ENCODE peak calls at places on chromosomes 3 and 15, in four cellular contexts. One of them, this sample, is unnamed.

GRCh38 chr3:94776401-94776915 is 713.6 kb downstream of the NSUN3 start:
- DNase-seq in B cell: no peak
- DNase-seq in GM06990: no peak
- DNase-seq in mucosa of descending colon: no peak
- DNase-seq in this sample: no peak

GRCh38 chr15:48966595-48967301 is 3.0 kb upstream of the SHC4 start:
- DNase-seq in B cell: no peak
- DNase-seq in mucosa of descending colon: no peak
- DNase-seq in GM06990: no peak
- DNase-seq in this sample: peak; percentile 64

GRCh38 chr15:78307977-78308376 is 8.6 kb upstream of the SKIC8 start:
- DNase-seq in GM06990: no peak
- DNase-seq in B cell: no peak
- DNase-seq in mucosa of descending colon: no peak
- DNase-seq in this sample: no peak

GRCh38 chr15:88775776-88776175 is 27.5 kb upstream of the ACAN start:
- DNase-seq in mucosa of descending colon: no peak
- DNase-seq in GM06990: no peak
- DNase-seq in B cell: no peak
- DNase-seq in this sample: no peak

GRCh38 chr3:89320186-89320585 is 212.8 kb downstream of the EPHA3 start:
- DNase-seq in mucosa of descending colon: no peak
- DNase-seq in GM06990: no peak
- DNase-seq in B cell: no peak
- DNase-seq in this sample: no peak

GRCh38 chr15:80849308-80849707 is 70.1 kb downstream of the CEMIP start:
- DNase-seq in mucosa of descending colon: no peak
- DNase-seq in GM06990: no peak
- DNase-seq in B cell: no peak
- DNase-seq in this sample: no peak

GRCh38 chr15:58369261-58369699 is 62.5 kb upstream of the LIPC start:
- DNase-seq in GM06990: no peak
- DNase-seq in mucosa of descending colon: no peak
- DNase-seq in B cell: no peak
- DNase-seq in this sample: peak; percentile 17

GRCh38 chr3:55721716-55722484 is 234.8 kb upstream of the WNT5A start:
- DNase-seq in GM06990: no peak
- DNase-seq in B cell: no peak
- DNase-seq in mucosa of descending colon: no peak
- DNase-seq in this sample: peak; percentile 30

GRCh38 chr3:156321934-156322333 is 201.6 kb downstream of the KCNAB1 start:
- DNase-seq in B cell: no peak
- DNase-seq in GM06990: no peak
- DNase-seq in mucosa of descending colon: no peak
- DNase-seq in this sample: no peak

DNA sequence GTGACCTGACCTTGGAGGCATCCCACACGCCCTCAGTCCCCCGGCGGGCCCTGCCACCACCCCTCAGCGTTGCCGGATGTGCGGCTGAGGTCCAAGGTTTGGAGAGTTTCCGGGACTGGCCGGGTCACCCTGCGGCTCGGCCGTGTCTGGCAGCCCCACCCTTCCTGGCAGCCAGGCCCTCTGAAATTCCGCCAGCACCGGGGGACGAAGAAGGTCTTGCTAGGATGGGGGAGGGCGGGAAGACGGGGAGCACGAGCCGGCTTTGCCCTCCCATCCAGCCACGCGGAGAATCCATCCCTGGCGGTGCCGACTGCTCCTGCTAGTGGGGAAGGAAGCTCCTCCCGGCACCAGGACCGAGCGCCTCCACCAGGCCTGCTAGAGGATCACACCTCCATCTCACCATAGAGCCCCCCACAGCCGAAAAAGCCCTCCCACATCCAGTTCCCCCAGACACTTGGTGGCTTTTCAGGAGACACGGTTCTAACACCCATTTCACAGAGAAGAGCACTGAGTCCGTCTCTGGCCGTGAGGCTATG is 81.5 kb downstream of the CPN2 start:
- DNase-seq in GM06990: peak; percentile 26
- DNase-seq in mucosa of descending colon: peak; percentile 83
- DNase-seq in B cell: no peak
- DNase-seq in this sample: no peak
- TF ChIP-seq CTCF in GM06990: peak; percentile 32
- TF ChIP-seq CTCF in mucosa of descending colon: no peak
- TF ChIP-seq CTCF in B cell: no peak
- TF ChIP-seq CTCF in this sample: peak; percentile 5

DNA sequence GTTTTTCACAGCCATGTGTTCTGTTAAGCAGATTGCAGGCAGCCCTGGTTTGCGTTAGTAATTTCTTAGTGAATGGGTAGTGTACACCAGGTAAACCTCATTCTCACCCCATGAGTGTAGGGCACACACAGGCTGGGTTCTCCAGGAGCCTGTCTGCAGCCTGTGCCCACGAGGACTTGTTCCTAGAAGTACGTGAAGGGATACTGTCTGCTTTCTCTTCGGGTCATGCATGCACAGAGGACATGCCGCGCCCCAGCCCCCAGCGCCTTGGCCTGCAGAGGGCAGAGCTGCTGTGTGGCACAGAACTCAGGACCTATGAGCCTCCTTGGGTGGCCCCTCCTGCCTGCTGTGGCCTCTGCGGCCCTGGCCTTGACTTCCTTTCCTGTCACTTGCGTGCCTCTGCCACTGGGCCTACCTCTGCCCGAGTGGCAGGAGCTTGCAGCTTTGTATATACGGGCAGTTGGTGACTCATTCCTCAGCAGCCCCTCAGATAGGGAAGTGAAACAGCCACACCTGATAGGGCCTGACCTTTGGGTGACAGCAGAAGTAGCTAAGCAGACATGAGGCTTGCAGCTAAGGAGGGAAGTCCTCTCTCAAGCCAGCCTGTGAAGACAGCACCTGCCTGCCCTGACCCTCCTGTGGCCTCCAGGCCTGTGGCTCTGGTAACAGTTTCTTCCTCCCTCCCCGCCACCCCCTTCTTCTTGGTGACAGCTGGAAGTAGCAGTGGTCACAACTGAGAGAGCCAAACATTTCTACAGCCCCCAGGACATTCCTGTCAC is 19.5 kb downstream of the PPCDC start:
- DNase-seq in mucosa of descending colon: peak; percentile 94
- DNase-seq in B cell: peak; percentile 79
- DNase-seq in GM06990: peak; percentile 93
- DNase-seq in this sample: peak; percentile 87
- TF ChIP-seq CTCF in mucosa of descending colon: peak; percentile 62
- TF ChIP-seq CTCF in B cell: peak; percentile 61
- TF ChIP-seq CTCF in GM06990: peak; percentile 94
- TF ChIP-seq CTCF in this sample: peak; percentile 89

DNA sequence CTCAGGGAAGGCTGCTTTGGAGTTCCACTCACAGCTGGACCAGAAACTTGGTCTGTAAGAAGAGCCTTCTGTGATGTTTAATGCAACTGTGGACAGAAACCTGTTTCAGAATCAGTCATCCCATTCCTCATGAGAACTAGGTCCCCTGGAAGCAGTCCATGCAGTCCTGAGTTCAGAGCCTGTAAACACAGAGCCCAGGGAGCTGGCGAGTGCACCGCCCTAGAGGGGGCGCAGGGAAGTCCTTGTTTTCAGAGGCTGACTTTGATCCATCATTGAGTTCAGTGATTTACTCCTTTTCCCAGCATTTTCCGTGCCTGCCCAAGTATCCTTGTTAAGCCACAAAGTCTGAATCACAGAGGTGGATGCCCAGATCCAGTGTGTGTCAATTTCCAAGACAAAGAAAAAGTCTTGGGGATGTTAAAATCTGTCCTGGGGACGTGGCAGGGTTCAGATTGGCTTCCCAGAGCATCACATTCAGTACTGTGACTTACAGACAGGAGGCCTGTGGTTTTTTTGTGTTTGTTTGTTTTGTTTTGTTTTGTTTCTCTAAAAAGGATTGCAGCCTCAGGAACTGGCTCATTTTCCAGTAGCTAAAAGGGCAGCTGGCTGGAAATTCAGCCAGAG is 9.8 kb upstream of the TXNRD3 start:
- DNase-seq in mucosa of descending colon: no peak
- DNase-seq in B cell: no peak
- DNase-seq in GM06990: no peak
- DNase-seq in this sample: no peak
- TF ChIP-seq CTCF in mucosa of descending colon: no peak
- TF ChIP-seq CTCF in B cell: no peak
- TF ChIP-seq CTCF in GM06990: no peak
- TF ChIP-seq CTCF in this sample: no peak

DNA sequence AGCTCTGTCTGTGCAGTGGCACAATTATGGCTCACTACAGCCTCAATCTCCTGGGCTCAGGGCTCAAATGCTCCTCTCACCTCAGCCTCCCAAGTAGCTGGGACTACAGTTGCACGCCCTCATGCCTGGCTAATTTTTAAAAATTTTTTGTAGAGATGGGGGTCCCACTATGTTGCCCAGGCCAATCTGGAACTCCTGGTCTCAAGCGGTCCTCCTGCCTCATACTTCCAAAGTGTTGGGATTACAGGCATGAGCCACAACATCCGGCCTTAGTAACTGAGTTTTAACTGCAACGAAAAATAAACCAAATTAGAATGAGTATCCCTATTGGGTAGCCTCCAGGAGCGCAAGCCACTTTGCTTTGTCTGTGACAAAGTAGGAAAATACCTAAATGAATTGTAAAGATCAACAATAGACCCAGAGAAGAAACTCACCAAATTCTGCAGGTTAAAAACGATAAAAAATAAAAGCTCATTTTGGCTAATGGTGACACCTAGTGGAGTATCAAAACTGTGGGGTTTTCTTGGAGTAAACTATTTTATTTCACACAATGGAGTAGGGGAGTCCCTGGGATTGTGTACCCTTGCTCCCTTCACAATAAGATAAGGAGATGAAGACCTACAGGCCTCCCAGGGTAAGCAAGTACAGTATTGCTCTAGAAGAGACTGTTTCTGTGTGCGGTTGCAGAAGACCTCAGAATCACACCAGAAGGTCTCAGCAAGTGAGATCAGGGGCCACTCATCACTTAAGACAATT is 21.0 kb upstream of the CA12 start:
- DNase-seq in B cell: no peak
- DNase-seq in mucosa of descending colon: no peak
- DNase-seq in GM06990: no peak
- DNase-seq in this sample: peak; percentile 52
- TF ChIP-seq CTCF in B cell: peak; percentile 70
- TF ChIP-seq CTCF in mucosa of descending colon: peak; percentile 31
- TF ChIP-seq CTCF in GM06990: peak; percentile 59
- TF ChIP-seq CTCF in this sample: peak; percentile 50

GRCh38 chr3:123552095-123552714 is 32.6 kb downstream of the HACD2 start:
- DNase-seq in B cell: no peak
- DNase-seq in GM06990: no peak
- DNase-seq in mucosa of descending colon: no peak
- DNase-seq in this sample: peak; percentile 24
- TF ChIP-seq CTCF in B cell: peak; percentile 16
- TF ChIP-seq CTCF in GM06990: peak; percentile 72
- TF ChIP-seq CTCF in mucosa of descending colon: peak; percentile 25
- TF ChIP-seq CTCF in this sample: peak; percentile 65

DNA sequence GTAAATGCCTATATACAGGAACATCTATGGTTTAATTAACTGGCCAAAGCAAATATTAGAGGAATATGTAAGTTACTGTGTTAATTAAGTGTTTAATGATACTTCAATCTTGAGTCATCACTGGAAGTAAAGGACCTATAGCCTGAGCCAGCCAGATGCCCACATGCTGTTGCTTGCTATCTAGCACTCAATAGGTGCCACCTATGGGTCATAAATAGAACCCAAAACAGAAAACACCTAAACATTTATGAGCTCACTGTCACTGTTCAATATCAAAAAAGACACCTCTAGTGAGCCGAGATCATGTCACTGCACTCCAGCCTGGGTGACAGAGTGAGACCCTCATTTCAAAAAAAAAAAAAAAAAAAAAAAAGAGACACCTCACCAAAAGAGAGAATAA is 48.4 kb upstream of the IP6K2 start:
- DNase-seq in mucosa of descending colon: no peak
- DNase-seq in B cell: no peak
- DNase-seq in GM06990: no peak
- DNase-seq in this sample: no peak
- TF ChIP-seq CTCF in mucosa of descending colon: no peak
- TF ChIP-seq CTCF in B cell: no peak
- TF ChIP-seq CTCF in GM06990: no peak
- TF ChIP-seq CTCF in this sample: no peak

GRCh38 chr15:41894791-41895463 is 1.1 kb upstream of the SPTBN5 start:
- DNase-seq in GM06990: peak; percentile 84
- DNase-seq in mucosa of descending colon: peak; percentile 89
- DNase-seq in B cell: peak; percentile 91
- DNase-seq in this sample: peak; percentile 89
- TF ChIP-seq CTCF in GM06990: peak; percentile 44
- TF ChIP-seq CTCF in mucosa of descending colon: no peak
- TF ChIP-seq CTCF in B cell: no peak
- TF ChIP-seq CTCF in this sample: peak; percentile 20

GRCh38 chr3:78255403-78255802 is 1215.5 kb downstream of the ROBO2 start:
- DNase-seq in B cell: no peak
- DNase-seq in GM06990: no peak
- DNase-seq in mucosa of descending colon: no peak
- DNase-seq in this sample: no peak

GRCh38 chr3:78257956-78258530 is 1218.1 kb downstream of the ROBO2 start:
- DNase-seq in mucosa of descending colon: no peak
- DNase-seq in B cell: no peak
- DNase-seq in GM06990: no peak
- DNase-seq in this sample: no peak

GRCh38 chr3:78260388-78260787 is 1220.5 kb downstream of the ROBO2 start:
- DNase-seq in B cell: no peak
- DNase-seq in GM06990: no peak
- DNase-seq in mucosa of descending colon: no peak
- DNase-seq in this sample: no peak

GRCh38 chr3:78256123-78256522 is 1216.2 kb downstream of the ROBO2 start:
- DNase-seq in mucosa of descending colon: no peak
- DNase-seq in B cell: no peak
- DNase-seq in GM06990: no peak
- DNase-seq in this sample: no peak

GRCh38 chr3:78258798-78259197 is 1218.9 kb downstream of the ROBO2 start:
- DNase-seq in mucosa of descending colon: no peak
- DNase-seq in B cell: no peak
- DNase-seq in GM06990: no peak
- DNase-seq in this sample: no peak
- TF ChIP-seq CTCF in mucosa of descending colon: no peak
- TF ChIP-seq CTCF in B cell: no peak
- TF ChIP-seq CTCF in GM06990: no peak
- TF ChIP-seq CTCF in this sample: no peak

GRCh38 chr15:98120561-98120960 is 160.1 kb downstream of the ARRDC4 start:
- DNase-seq in B cell: no peak
- DNase-seq in mucosa of descending colon: no peak
- DNase-seq in GM06990: no peak
- DNase-seq in this sample: no peak
- TF ChIP-seq CTCF in B cell: no peak
- TF ChIP-seq CTCF in mucosa of descending colon: no peak
- TF ChIP-seq CTCF in GM06990: no peak
- TF ChIP-seq CTCF in this sample: no peak

DNA sequence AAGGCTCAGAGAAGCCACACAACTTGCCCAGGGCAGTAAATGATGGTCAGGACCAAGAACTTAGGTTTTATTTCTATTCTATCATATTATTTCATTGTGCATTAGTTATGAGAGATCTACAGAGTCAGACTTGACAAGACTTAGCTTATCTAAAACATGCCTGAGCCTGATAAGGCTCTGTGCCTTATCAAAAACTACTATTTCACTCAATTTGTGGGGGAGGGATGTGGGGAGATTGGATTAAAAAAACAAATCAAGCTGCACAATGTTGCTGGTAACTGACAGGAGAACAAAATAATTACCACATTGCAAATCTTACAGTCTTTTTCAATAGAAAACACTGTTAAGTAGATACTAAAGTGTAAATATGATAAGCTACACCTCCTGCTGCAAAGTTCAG is 16.0 kb downstream of the HACD2 start:
- DNase-seq in B cell: no peak
- DNase-seq in GM06990: no peak
- DNase-seq in mucosa of descending colon: no peak
- DNase-seq in this sample: no peak
- TF ChIP-seq CTCF in B cell: no peak
- TF ChIP-seq CTCF in GM06990: no peak
- TF ChIP-seq CTCF in mucosa of descending colon: no peak
- TF ChIP-seq CTCF in this sample: no peak

This sample was measured in GM13977.